ENCODE peak calls at places on chromosome 3, in eight cellular contexts. One of them, this sample, is unnamed.

GRCh38 chr3:151268267-151269235 is 9.8 kb downstream of the P2RY14 start:
- DNase-seq in LNCaP clone FGC: no peak
- DNase-seq in RWPE1: no peak
- DNase-seq in brain microvascular endothelial cell: no peak
- DNase-seq in tibial artery: no peak
- DNase-seq in WTC11: no peak
- DNase-seq in keratinocyte: no peak
- DNase-seq in GM06990: peak; percentile 37
- DNase-seq in this sample: no peak

GRCh38 chr3:76943671-76944070 is 96.2 kb upstream of the ROBO2 start:
- DNase-seq in LNCaP clone FGC: no peak
- DNase-seq in RWPE1: no peak
- DNase-seq in brain microvascular endothelial cell: no peak
- DNase-seq in tibial artery: no peak
- DNase-seq in WTC11: no peak
- DNase-seq in keratinocyte: no peak
- DNase-seq in GM06990: no peak
- DNase-seq in this sample: no peak

GRCh38 chr3:23389089-23389488 is 186.0 kb downstream of the UBE2E2 start:
- DNase-seq in LNCaP clone FGC: peak; percentile 87
- DNase-seq in RWPE1: no peak
- DNase-seq in brain microvascular endothelial cell: no peak
- DNase-seq in tibial artery: no peak
- DNase-seq in WTC11: peak; percentile 31
- DNase-seq in keratinocyte: no peak
- DNase-seq in GM06990: no peak
- DNase-seq in this sample: no peak

GRCh38 chr3:45964139-45964538 is 20.9 kb downstream of the CXCR6 start:
- DNase-seq in LNCaP clone FGC: no peak
- DNase-seq in RWPE1: no peak
- DNase-seq in brain microvascular endothelial cell: no peak
- DNase-seq in tibial artery: no peak
- DNase-seq in WTC11: no peak
- DNase-seq in keratinocyte: no peak
- DNase-seq in GM06990: peak; percentile 43
- DNase-seq in this sample: peak; percentile 56

GRCh38 chr3:39189150-39189510 is 3.3 kb downstream of the XIRP1 start:
- DNase-seq in LNCaP clone FGC: no peak
- DNase-seq in RWPE1: no peak
- DNase-seq in brain microvascular endothelial cell: no peak
- DNase-seq in tibial artery: no peak
- DNase-seq in WTC11: no peak
- DNase-seq in keratinocyte: no peak
- DNase-seq in GM06990: no peak
- DNase-seq in this sample: no peak

GRCh38 chr3:105944721-105945120 is 75.9 kb upstream of the CBLB start:
- DNase-seq in LNCaP clone FGC: no peak
- DNase-seq in RWPE1: peak; percentile 69
- DNase-seq in brain microvascular endothelial cell: peak; percentile 84
- DNase-seq in tibial artery: no peak
- DNase-seq in WTC11: no peak
- DNase-seq in keratinocyte: peak; percentile 58
- DNase-seq in GM06990: no peak
- DNase-seq in this sample: no peak

GRCh38 chr3:185337231-185337816 is 25.6 kb upstream of the MAP3K13 start:
- DNase-seq in LNCaP clone FGC: peak; percentile 57
- DNase-seq in RWPE1: no peak
- DNase-seq in brain microvascular endothelial cell: no peak
- DNase-seq in tibial artery: no peak
- DNase-seq in WTC11: no peak
- DNase-seq in keratinocyte: no peak
- DNase-seq in GM06990: no peak
- DNase-seq in this sample: no peak

GRCh38 chr3:18409266-18409665 is 15.9 kb downstream of the SATB1 start:
- DNase-seq in LNCaP clone FGC: no peak
- DNase-seq in RWPE1: no peak
- DNase-seq in brain microvascular endothelial cell: no peak
- DNase-seq in tibial artery: no peak
- DNase-seq in WTC11: no peak
- DNase-seq in keratinocyte: no peak
- DNase-seq in GM06990: no peak
- DNase-seq in this sample: no peak

GRCh38 chr3:52721002-52721741 is 15.3 kb downstream of the SPCS1 start:
- DNase-seq in LNCaP clone FGC: no peak
- DNase-seq in RWPE1: no peak
- DNase-seq in brain microvascular endothelial cell: no peak
- DNase-seq in tibial artery: no peak
- DNase-seq in WTC11: no peak
- DNase-seq in keratinocyte: no peak
- DNase-seq in GM06990: peak; percentile 67
- DNase-seq in this sample: peak; percentile 29

GRCh38 chr3:170003881-170004356 is 33.9 kb upstream of the GPR160 start:
- DNase-seq in LNCaP clone FGC: no peak
- DNase-seq in RWPE1: no peak
- DNase-seq in brain microvascular endothelial cell: no peak
- DNase-seq in tibial artery: no peak
- DNase-seq in WTC11: no peak
- DNase-seq in keratinocyte: no peak
- DNase-seq in GM06990: no peak
- DNase-seq in this sample: no peak

GRCh38 chr3:67067251-67067650 is 69.1 kb downstream of the KBTBD8 start:
- DNase-seq in LNCaP clone FGC: no peak
- DNase-seq in RWPE1: no peak
- DNase-seq in brain microvascular endothelial cell: no peak
- DNase-seq in tibial artery: no peak
- DNase-seq in WTC11: no peak
- DNase-seq in keratinocyte: no peak
- DNase-seq in GM06990: no peak
- DNase-seq in this sample: no peak

GRCh38 chr3:153163349-153164008 is 1.5 kb downstream of the RAP2B start:
- DNase-seq in LNCaP clone FGC: no peak
- DNase-seq in RWPE1: peak; percentile 41
- DNase-seq in brain microvascular endothelial cell: no peak
- DNase-seq in tibial artery: no peak
- DNase-seq in WTC11: no peak
- DNase-seq in keratinocyte: no peak
- DNase-seq in GM06990: no peak
- DNase-seq in this sample: no peak

GRCh38 chr3:153162513-153163348 is 705 bp downstream of the RAP2B start:
- DNase-seq in LNCaP clone FGC: peak; percentile 7
- DNase-seq in RWPE1: no peak
- DNase-seq in brain microvascular endothelial cell: no peak
- DNase-seq in tibial artery: peak; percentile 73
- DNase-seq in WTC11: peak; percentile 35
- DNase-seq in keratinocyte: no peak
- DNase-seq in GM06990: peak; percentile 74
- DNase-seq in this sample: peak; percentile 46

GRCh38 chr3:153166206-153166605 is 4.2 kb downstream of the RAP2B start:
- DNase-seq in LNCaP clone FGC: no peak
- DNase-seq in RWPE1: no peak
- DNase-seq in brain microvascular endothelial cell: peak; percentile 26
- DNase-seq in tibial artery: no peak
- DNase-seq in WTC11: no peak
- DNase-seq in keratinocyte: no peak
- DNase-seq in GM06990: no peak
- DNase-seq in this sample: no peak

GRCh38 chr3:153164009-153164550 is 2.1 kb downstream of the RAP2B start:
- DNase-seq in LNCaP clone FGC: no peak
- DNase-seq in RWPE1: no peak
- DNase-seq in brain microvascular endothelial cell: no peak
- DNase-seq in tibial artery: no peak
- DNase-seq in WTC11: no peak
- DNase-seq in keratinocyte: no peak
- DNase-seq in GM06990: no peak
- DNase-seq in this sample: no peak

GRCh38 chr3:153165211-153165815 is 3.3 kb downstream of the RAP2B start:
- DNase-seq in LNCaP clone FGC: no peak
- DNase-seq in RWPE1: no peak
- DNase-seq in brain microvascular endothelial cell: no peak
- DNase-seq in tibial artery: no peak
- DNase-seq in WTC11: no peak
- DNase-seq in keratinocyte: no peak
- DNase-seq in GM06990: no peak
- DNase-seq in this sample: no peak
- TF ChIP-seq CTCF in LNCaP clone FGC: no peak
- TF ChIP-seq CTCF in RWPE1: peak; percentile 36
- TF ChIP-seq CTCF in brain microvascular endothelial cell: peak; percentile 24
- TF ChIP-seq CTCF in tibial artery: no peak
- TF ChIP-seq CTCF in WTC11: no peak
- TF ChIP-seq CTCF in keratinocyte: no peak
- TF ChIP-seq CTCF in GM06990: peak; percentile 36
- TF ChIP-seq CTCF in this sample: peak; percentile 31

DNA sequence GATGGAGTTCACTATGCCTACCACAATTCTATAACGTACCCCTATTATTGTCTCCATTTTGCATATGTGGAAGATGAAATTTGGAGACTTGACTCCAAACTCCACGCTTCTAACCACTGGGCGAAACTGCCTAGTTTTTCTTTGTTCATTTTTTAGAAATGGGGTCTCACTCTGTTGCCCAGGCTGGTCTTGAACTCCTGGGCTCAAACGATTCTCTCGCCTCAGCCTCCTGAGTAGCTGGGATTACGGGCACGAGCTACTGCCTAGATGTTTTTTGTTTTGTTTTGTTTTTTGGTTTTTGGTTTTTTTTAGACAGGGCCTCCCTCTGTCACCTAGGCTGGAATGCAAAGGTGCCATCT is 584 bp upstream of the RPL32 start:
- DNase-seq in LNCaP clone FGC: no peak
- DNase-seq in RWPE1: no peak
- DNase-seq in brain microvascular endothelial cell: no peak
- DNase-seq in tibial artery: no peak
- DNase-seq in WTC11: no peak
- DNase-seq in keratinocyte: no peak
- DNase-seq in GM06990: no peak
- DNase-seq in this sample: no peak
- TF ChIP-seq CTCF in LNCaP clone FGC: no peak
- TF ChIP-seq CTCF in RWPE1: peak; percentile 37
- TF ChIP-seq CTCF in brain microvascular endothelial cell: no peak
- TF ChIP-seq CTCF in tibial artery: peak; percentile 1
- TF ChIP-seq CTCF in WTC11: no peak
- TF ChIP-seq CTCF in keratinocyte: no peak
- TF ChIP-seq CTCF in GM06990: no peak
- TF ChIP-seq CTCF in this sample: no peak

DNA sequence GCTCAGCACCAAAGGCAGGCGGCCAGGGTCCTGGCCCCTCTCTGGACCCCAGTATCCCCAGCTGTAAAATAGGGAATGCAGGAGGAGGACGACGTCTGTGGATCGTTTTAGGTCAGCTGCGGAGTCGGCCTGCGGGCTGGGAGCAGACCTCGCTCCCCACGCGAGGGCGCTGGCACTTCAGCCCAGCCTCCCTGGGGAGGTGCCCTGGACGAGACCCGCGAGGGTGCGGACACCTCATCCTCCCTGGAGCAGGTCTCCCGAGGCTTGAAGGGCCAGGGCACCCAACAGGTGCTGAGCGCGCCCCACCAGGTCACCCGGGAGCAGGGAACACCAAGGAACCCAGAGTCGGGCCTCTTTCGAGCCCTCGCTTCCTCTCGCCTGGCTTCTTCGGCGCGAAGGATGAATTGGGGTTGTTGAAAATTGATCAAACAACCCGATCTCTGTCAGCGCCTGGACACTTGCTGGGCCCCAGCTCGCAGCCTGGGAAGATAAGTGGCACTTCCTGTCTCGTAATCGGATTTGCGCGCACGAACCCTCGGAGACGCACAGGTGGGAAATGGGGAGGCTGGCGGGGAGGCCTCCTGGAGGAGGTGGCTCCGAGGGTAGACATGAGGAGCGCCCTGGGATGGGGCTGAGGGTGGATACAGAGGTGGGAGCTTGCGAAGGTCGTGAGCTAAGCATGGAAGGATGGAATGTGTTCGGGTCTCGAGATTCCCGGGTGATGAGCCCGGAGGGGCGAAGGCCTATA is 588 bp upstream of the VIPR1 start:
- DNase-seq in LNCaP clone FGC: no peak
- DNase-seq in RWPE1: peak; percentile 49
- DNase-seq in brain microvascular endothelial cell: peak; percentile 9
- DNase-seq in tibial artery: peak; percentile 82
- DNase-seq in WTC11: peak; percentile 53
- DNase-seq in keratinocyte: no peak
- DNase-seq in GM06990: peak; percentile 56
- DNase-seq in this sample: peak; percentile 77
- TF ChIP-seq CTCF in LNCaP clone FGC: no peak
- TF ChIP-seq CTCF in RWPE1: peak; percentile 73
- TF ChIP-seq CTCF in brain microvascular endothelial cell: peak; percentile 66
- TF ChIP-seq CTCF in tibial artery: peak; percentile 81
- TF ChIP-seq CTCF in WTC11: no peak
- TF ChIP-seq CTCF in keratinocyte: no peak
- TF ChIP-seq CTCF in GM06990: peak; percentile 77
- TF ChIP-seq CTCF in this sample: peak; percentile 59

DNA sequence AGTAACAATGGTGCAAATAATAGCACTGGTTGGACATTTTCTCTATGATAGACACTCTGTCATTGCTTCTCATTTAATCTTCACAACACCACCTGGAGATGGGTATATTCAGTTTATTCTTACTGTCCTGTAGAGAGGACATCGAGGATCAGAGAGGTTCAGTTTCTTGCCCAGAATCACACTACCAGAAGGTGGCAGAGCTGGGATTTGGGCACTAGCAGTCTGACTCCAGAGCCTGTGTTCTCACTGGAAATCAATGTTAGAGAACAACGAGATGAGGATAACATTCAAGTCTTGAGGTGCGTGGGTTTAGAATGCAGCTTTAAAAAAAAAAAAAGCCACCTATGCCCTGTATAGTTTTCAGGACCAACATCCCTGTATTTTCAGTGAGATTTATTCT is 127.8 kb downstream of the SYNPR start:
- DNase-seq in LNCaP clone FGC: no peak
- DNase-seq in RWPE1: no peak
- DNase-seq in brain microvascular endothelial cell: no peak
- DNase-seq in tibial artery: no peak
- DNase-seq in WTC11: no peak
- DNase-seq in keratinocyte: no peak
- DNase-seq in GM06990: no peak
- DNase-seq in this sample: no peak
- TF ChIP-seq CTCF in LNCaP clone FGC: peak; percentile 32
- TF ChIP-seq CTCF in RWPE1: no peak
- TF ChIP-seq CTCF in brain microvascular endothelial cell: peak; percentile 11
- TF ChIP-seq CTCF in tibial artery: no peak
- TF ChIP-seq CTCF in WTC11: no peak
- TF ChIP-seq CTCF in keratinocyte: peak; percentile 39
- TF ChIP-seq CTCF in GM06990: no peak
- TF ChIP-seq CTCF in this sample: no peak